ENCODE peak calls at places on chromosomes 3 and 15, in ten cellular contexts. T is activated CD4-positive, alpha-beta T cell treated with anti-CD3 and anti-CD28 coated beads, Interleukin-2, amount 50 U/mL, for 24 hours; R is BE2C; A is prostate gland; X is activated B cell treated with CpG ODN at 0.5 μM for 24 hours; Q is HTR-8/SVneo; K is stimulated activated CD4-positive, alpha-beta T cell treated with anti-CD3 and anti-CD28 coated beads, Interleukin-4, amount 100 ng/mL, for 4 hours; N is stimulated activated CD8-positive, alpha-beta memory T cell treated with anti-CD3 and anti-CD28 coated beads, Interleukin-12 subunit alpha, Interleukin-12 subunit beta, amount 100 ng/mL, for 1 hour; V is SW480; O is HEK293T. W is an unnamed sample.

GRCh38 chr15:68464451-68465090 is 32.6 kb upstream of the ITGA11 start:
- DNase-seq in K (no peak), X (no peak), R (peak), T (no peak), O (no peak), N (no peak), A (no peak), V (no peak), Q (no peak), W (no peak)

GRCh38 chr3:53139833-53140574 is 9.8 kb upstream of the RFT1 start:
- DNase-seq in K (no peak), O (no peak), R (no peak), T (no peak), N (no peak), Q (no peak), X (no peak), A (no peak), V (no peak), W (no peak)

GRCh38 chr3:3191675-3192480 is 12.4 kb upstream of the CRBN start:
- DNase-seq in R (no peak), X (no peak), V (no peak), A (no peak), N (no peak), K (no peak), O (no peak), Q (no peak), T (no peak), W (no peak)

GRCh38 chr15:50248994-50249586 is 16.4 kb downstream of the HDC start:
- DNase-seq in Q (no peak), O (no peak), N (no peak), K (no peak), X (no peak), R (no peak), A (no peak), V (no peak), T (no peak), W (no peak)

GRCh38 chr15:52112203-52112750 is 298 bp downstream of the BCL2L10 start:
- DNase-seq in T (peak), O (no peak), R (peak), V (peak), N (peak), A (peak), X (peak), Q (no peak), K (peak), W (peak)

GRCh38 chr3:187781001-187781400 is 35.7 kb upstream of the BCL6 start:
- DNase-seq in R (no peak), O (no peak), X (no peak), V (no peak), T (no peak), A (no peak), N (no peak), K (no peak), Q (no peak), W (no peak)

GRCh38 chr3:170572665-170573253 is 13.1 kb downstream of the SLC7A14 start:
- DNase-seq in N (no peak), R (no peak), T (no peak), K (no peak), X (no peak), Q (peak), O (no peak), A (no peak), V (peak), W (no peak)

GRCh38 chr3:126340081-126340511 is 17.1 kb downstream of the KLF15 start:
- DNase-seq in T (no peak), V (no peak), O (no peak), A (no peak), X (no peak), Q (no peak), N (no peak), R (no peak), K (no peak), W (peak)

GRCh38 chr3:18808423-18808822 is 339.9 kb upstream of the KCNH8 start:
- DNase-seq in K (no peak), V (no peak), N (no peak), A (no peak), T (no peak), O (no peak), X (no peak), R (no peak), Q (no peak), W (no peak)

GRCh38 chr15:56804279-56804678 is 71.0 kb upstream of the ZNF280D start:
- DNase-seq in X (no peak), Q (no peak), K (no peak), R (no peak), O (no peak), V (no peak), N (no peak), A (no peak), T (no peak), W (no peak)

GRCh38 chr3:150292891-150293290 is 115.2 kb upstream of the TSC22D2 start:
- DNase-seq in V (no peak), Q (no peak), O (no peak), N (no peak), X (no peak), T (no peak), R (no peak), A (no peak), K (no peak), W (no peak)

GRCh38 chr3:20352547-20353164 is 166.7 kb upstream of the SGO1 start:
- DNase-seq in R (no peak), N (no peak), X (no peak), V (peak), T (no peak), O (no peak), A (no peak), K (no peak), Q (no peak), W (no peak)

GRCh38 chr3:16614033-16615031 is 9.1 kb upstream of the DAZL start:
- DNase-seq in X (no peak), A (no peak), V (no peak), T (no peak), K (no peak), R (no peak), Q (no peak), O (no peak), N (no peak), W (no peak)

GRCh38 chr15:89187911-89188514 is 33.4 kb downstream of the RLBP1 start:
- DNase-seq in N (no peak), Q (no peak), V (no peak), R (no peak), A (no peak), K (no peak), X (no peak), T (no peak), O (no peak), W (no peak)

GRCh38 chr3:194618858-194619608 is 14.2 kb downstream of the TMEM44 start:
- DNase-seq in R (no peak), O (no peak), V (no peak), T (no peak), K (no peak), A (no peak), N (no peak), X (no peak), Q (no peak), W (no peak)

GRCh38 chr3:124115279-124115678 is 123.4 kb upstream of the ROPN1 start:
- DNase-seq in R (no peak), A (no peak), N (no peak), K (no peak), X (no peak), Q (no peak), V (no peak), O (no peak), T (no peak), W (no peak)

GRCh38 chr3:129461022-129461421 is 21.0 kb downstream of the IFT122 start:
- DNase-seq in V (peak), T (no peak), K (no peak), A (no peak), R (no peak), O (no peak), Q (no peak), X (no peak), N (no peak), W (no peak)

GRCh38 chr3:169241928-169242751 is 421.4 kb downstream of the MECOM start:
- DNase-seq in A (no peak), V (no peak), X (no peak), T (no peak), R (peak), K (no peak), O (peak), Q (peak), N (no peak), W (peak)

GRCh38 chr3:46006646-46007045 is 11.0 kb upstream of the FYCO1 start:
- DNase-seq in T (no peak), O (no peak), V (no peak), R (no peak), X (no peak), A (no peak), Q (no peak), K (no peak), N (no peak), W (no peak)

GRCh38 chr3:160953681-160954080 is 151.5 kb downstream of the B3GALNT1 start:
- DNase-seq in X (no peak), Q (no peak), N (no peak), O (no peak), K (no peak), T (no peak), R (no peak), A (no peak), V (no peak), W (no peak)

GRCh38 chr3:52422669-52423068 is 22.2 kb downstream of the SEMA3G start:
- DNase-seq in K (no peak), T (no peak), N (no peak), R (no peak), O (no peak), Q (no peak), X (no peak), V (no peak), A (no peak), W (no peak)

GRCh38 chr3:120763601-120764000 is 21.1 kb downstream of the GTF2E1 start:
- DNase-seq in K (no peak), X (no peak), V (no peak), A (no peak), T (no peak), Q (no peak), N (no peak), R (no peak), O (no peak), W (no peak)

GRCh38 chr3:167733961-167734497 is 663 bp downstream of the PDCD10 start:
- DNase-seq in R (no peak), V (peak), O (no peak), X (no peak), T (no peak), N (no peak), Q (no peak), A (no peak), K (no peak), W (no peak)

GRCh38 chr3:188037965-188038581 is 115.9 kb upstream of the LPP start:
- DNase-seq in T (no peak), K (no peak), A (no peak), R (no peak), X (no peak), O (no peak), N (no peak), Q (no peak), V (peak), W (no peak)

GRCh38 chr15:90400005-90400758 is 12.1 kb downstream of the IQGAP1 start:
- DNase-seq in T (no peak), R (no peak), X (no peak), O (peak), A (no peak), V (no peak), Q (no peak), K (no peak), N (no peak), W (no peak)

GRCh38 chr15:29343229-29343628 is 73.6 kb upstream of the NSMCE3 start:
- DNase-seq in A (no peak), V (no peak), Q (no peak), T (no peak), O (no peak), N (no peak), K (no peak), X (no peak), R (no peak), W (no peak)

GRCh38 chr3:50675179-50676030 is 678 bp downstream of the DOCK3 start:
- DNase-seq in Q (no peak), N (peak), T (no peak), K (peak), V (peak), R (peak), A (peak), O (peak), X (peak), W (peak)

GRCh38 chr3:123605789-123606234 is 21.0 kb upstream of the HACD2 start:
- DNase-seq in O (no peak), A (no peak), N (no peak), X (no peak), Q (peak), R (no peak), T (no peak), K (no peak), V (peak), W (no peak)

GRCh38 chr15:52667597-52667996 is 11.6 kb downstream of the ATOSA start:
- DNase-seq in N (no peak), A (no peak), Q (no peak), O (no peak), V (no peak), K (no peak), R (no peak), T (no peak), X (no peak), W (no peak)

GRCh38 chr15:70142322-70143191 is 44.8 kb upstream of the TLE3 start:
- DNase-seq in A (no peak), X (no peak), N (no peak), O (no peak), V (peak), K (no peak), T (no peak), Q (peak), R (peak), W (no peak)

GRCh38 chr3:34323517-34323916 is 525.1 kb downstream of the PDCD6IP start:
- DNase-seq in Q (no peak), V (no peak), K (no peak), N (no peak), A (no peak), T (no peak), X (no peak), O (no peak), R (no peak), W (no peak)

GRCh38 chr3:22922317-22922716 is 280.8 kb upstream of the UBE2E2 start:
- DNase-seq in X (no peak), O (no peak), A (no peak), R (no peak), V (peak), Q (peak), N (no peak), T (no peak), K (no peak), W (no peak)

GRCh38 chr15:75455424-75455981 is 4.0 kb upstream of the SIN3A start:
- DNase-seq in K (peak), T (peak), Q (peak), V (peak), A (peak), R (peak), N (peak), O (peak), X (peak), W (peak)

GRCh38 chr3:13617981-13618380 is 69.1 kb downstream of the FBLN2 start:
- DNase-seq in R (no peak), K (no peak), O (no peak), Q (no peak), A (no peak), V (no peak), T (no peak), X (no peak), N (no peak), W (no peak)

GRCh38 chr3:128430276-128430675 is 36.4 kb downstream of the DNAJB8 start:
- DNase-seq in X (no peak), R (no peak), T (no peak), O (no peak), N (no peak), V (no peak), A (no peak), Q (no peak), K (no peak), W (no peak)

GRCh38 chr3:178777718-178778411 is 241.6 kb downstream of the KCNMB2 start:
- DNase-seq in X (no peak), O (no peak), T (no peak), V (no peak), R (no peak), K (no peak), N (no peak), A (no peak), Q (peak), W (no peak)

GRCh38 chr3:131630117-131630516 is 127.3 kb upstream of the MRPL3 start:
- DNase-seq in X (no peak), O (no peak), R (no peak), K (no peak), Q (no peak), A (no peak), T (no peak), N (no peak), V (no peak), W (no peak)

GRCh38 chr3:175486255-175486654 is 627.1 kb downstream of the NAALADL2 start:
- DNase-seq in V (no peak), A (no peak), T (no peak), Q (no peak), O (no peak), N (no peak), X (no peak), K (no peak), R (no peak), W (no peak)

GRCh38 chr15:31325432-31325975 is 1.1 kb upstream of the KLF13 start:
- DNase-seq in R (no peak), A (peak), N (peak), O (peak), Q (peak), T (peak), V (peak), X (peak), K (peak), W (peak)